ENCODE peak calls at places on chromosomes 6 and 20, in five cellular contexts. One of them, this sample, is unnamed.

GRCh38 chr20:20733943-20734342 is 21.5 kb upstream of the RALGAPA2 start:
- DNase-seq in NCI-H345: no peak
- DNase-seq in type B pancreatic cell: no peak
- DNase-seq in stimulated activated naive B cell treated with anti-CD40 and anti-IgM and Interleukin-4, amounts not matched to agents 10 μg/mL and 1 μg/mL and 100 μg/mL, for 72 hours: no peak
- DNase-seq in adipocyte: no peak
- DNase-seq in this sample: no peak

GRCh38 chr6:137493218-137494038 is 766 bp downstream of the OLIG3 start:
- DNase-seq in NCI-H345: no peak
- DNase-seq in adipocyte: no peak
- DNase-seq in stimulated activated naive B cell treated with anti-CD40 and anti-IgM and Interleukin-4, amounts not matched to agents 10 μg/mL and 1 μg/mL and 100 μg/mL, for 72 hours: no peak
- DNase-seq in type B pancreatic cell: no peak
- DNase-seq in this sample: no peak

GRCh38 chr6:146827216-146827928 is 228.6 kb downstream of the ADGB start:
- DNase-seq in adipocyte: no peak
- DNase-seq in stimulated activated naive B cell treated with anti-CD40 and anti-IgM and Interleukin-4, amounts not matched to agents 10 μg/mL and 1 μg/mL and 100 μg/mL, for 72 hours: no peak
- DNase-seq in type B pancreatic cell: no peak
- DNase-seq in NCI-H345: no peak
- DNase-seq in this sample: no peak

GRCh38 chr6:163718537-163718936 is 304.0 kb downstream of the QKI start:
- DNase-seq in adipocyte: no peak
- DNase-seq in stimulated activated naive B cell treated with anti-CD40 and anti-IgM and Interleukin-4, amounts not matched to agents 10 μg/mL and 1 μg/mL and 100 μg/mL, for 72 hours: no peak
- DNase-seq in type B pancreatic cell: no peak
- DNase-seq in NCI-H345: no peak
- DNase-seq in this sample: no peak

GRCh38 chr6:71414486-71414885 is 125.9 kb downstream of the OGFRL1 start:
- DNase-seq in stimulated activated naive B cell treated with anti-CD40 and anti-IgM and Interleukin-4, amounts not matched to agents 10 μg/mL and 1 μg/mL and 100 μg/mL, for 72 hours: no peak
- DNase-seq in NCI-H345: no peak
- DNase-seq in type B pancreatic cell: no peak
- DNase-seq in adipocyte: no peak
- DNase-seq in this sample: no peak

GRCh38 chr6:8215631-8216030 is 113.3 kb upstream of the EEF1E1 start:
- DNase-seq in type B pancreatic cell: no peak
- DNase-seq in NCI-H345: no peak
- DNase-seq in stimulated activated naive B cell treated with anti-CD40 and anti-IgM and Interleukin-4, amounts not matched to agents 10 μg/mL and 1 μg/mL and 100 μg/mL, for 72 hours: no peak
- DNase-seq in adipocyte: peak
- DNase-seq in this sample: no peak

GRCh38 chr6:108145639-108146038 is 20.2 kb upstream of the NR2E1 start:
- DNase-seq in NCI-H345: no peak
- DNase-seq in stimulated activated naive B cell treated with anti-CD40 and anti-IgM and Interleukin-4, amounts not matched to agents 10 μg/mL and 1 μg/mL and 100 μg/mL, for 72 hours: no peak
- DNase-seq in type B pancreatic cell: no peak
- DNase-seq in adipocyte: no peak
- DNase-seq in this sample: no peak

GRCh38 chr6:88220493-88220892 is 54.3 kb upstream of the CNR1 start:
- DNase-seq in type B pancreatic cell: no peak
- DNase-seq in stimulated activated naive B cell treated with anti-CD40 and anti-IgM and Interleukin-4, amounts not matched to agents 10 μg/mL and 1 μg/mL and 100 μg/mL, for 72 hours: no peak
- DNase-seq in NCI-H345: no peak
- DNase-seq in adipocyte: peak
- DNase-seq in this sample: no peak

GRCh38 chr20:35004051-35004725 is 48.5 kb downstream of the MYH7B start:
- DNase-seq in type B pancreatic cell: no peak
- DNase-seq in stimulated activated naive B cell treated with anti-CD40 and anti-IgM and Interleukin-4, amounts not matched to agents 10 μg/mL and 1 μg/mL and 100 μg/mL, for 72 hours: no peak
- DNase-seq in NCI-H345: no peak
- DNase-seq in adipocyte: no peak
- DNase-seq in this sample: no peak

GRCh38 chr6:111566873-111567517 is 38.7 kb downstream of the TRAF3IP2 start:
- DNase-seq in stimulated activated naive B cell treated with anti-CD40 and anti-IgM and Interleukin-4, amounts not matched to agents 10 μg/mL and 1 μg/mL and 100 μg/mL, for 72 hours: no peak
- DNase-seq in type B pancreatic cell: no peak
- DNase-seq in NCI-H345: peak
- DNase-seq in adipocyte: no peak
- DNase-seq in this sample: peak

This sample was measured in DMS153.